ENCODE peak calls at places on chromosomes 3 and 15, in four cellular contexts. V, M, Q and B are unnamed samples.
A peak's percentile ranks its signal among the peaks of the same experiment; 100 is the strongest.

GRCh38 chr3:156751461-156752025 is 74.6 kb upstream of the LEKR1 start:
- DNase-seq in V (peak; percentile 50), Q (peak; percentile 62), M (no peak), B (no peak)

GRCh38 chr3:169071003-169071402 is 592.5 kb downstream of the MECOM start:
- DNase-seq in Q (no peak), V (no peak), M (no peak), B (no peak)

GRCh38 chr3:32410367-32411246 is 19.0 kb downstream of the CMTM7 start:
- DNase-seq in M (no peak), V (no peak), Q (no peak), B (no peak)

GRCh38 chr15:80031841-80032240 is 27.6 kb upstream of the ZFAND6 start:
- DNase-seq in V (no peak), M (no peak), Q (peak; percentile 34), B (peak; percentile 26)

GRCh38 chr15:82313446-82313845 is 35.8 kb downstream of the GOLGA6L10 start:
- DNase-seq in V (no peak), Q (no peak), M (no peak), B (no peak)

GRCh38 chr15:56176996-56177395 is 66.7 kb downstream of the RFX7 start:
- DNase-seq in Q (no peak), V (no peak), M (no peak), B (peak; percentile 9)

GRCh38 chr3:136263251-136263650 is 13.1 kb downstream of the PCCB start:
- DNase-seq in M (no peak), V (no peak), Q (no peak), B (no peak)

GRCh38 chr3:154745925-154746324 is 315.9 kb upstream of the GPR149 start:
- DNase-seq in M (no peak), Q (no peak), V (no peak), B (peak; percentile 26)

GRCh38 chr15:49875392-49875791 is 243.6 kb downstream of the ATP8B4 start:
- DNase-seq in M (no peak), V (no peak), Q (no peak), B (peak; percentile 28)

GRCh38 chr15:49881433-49881832 is 237.6 kb downstream of the ATP8B4 start:
- DNase-seq in Q (no peak), V (no peak), M (no peak), B (no peak)

GRCh38 chr15:49877117-49877860 is 241.7 kb downstream of the ATP8B4 start:
- DNase-seq in V (no peak), Q (no peak), M (no peak), B (no peak)

GRCh38 chr15:49877871-49878511 is 241.0 kb downstream of the ATP8B4 start:
- DNase-seq in M (no peak), V (no peak), Q (no peak), B (no peak)

DNA sequence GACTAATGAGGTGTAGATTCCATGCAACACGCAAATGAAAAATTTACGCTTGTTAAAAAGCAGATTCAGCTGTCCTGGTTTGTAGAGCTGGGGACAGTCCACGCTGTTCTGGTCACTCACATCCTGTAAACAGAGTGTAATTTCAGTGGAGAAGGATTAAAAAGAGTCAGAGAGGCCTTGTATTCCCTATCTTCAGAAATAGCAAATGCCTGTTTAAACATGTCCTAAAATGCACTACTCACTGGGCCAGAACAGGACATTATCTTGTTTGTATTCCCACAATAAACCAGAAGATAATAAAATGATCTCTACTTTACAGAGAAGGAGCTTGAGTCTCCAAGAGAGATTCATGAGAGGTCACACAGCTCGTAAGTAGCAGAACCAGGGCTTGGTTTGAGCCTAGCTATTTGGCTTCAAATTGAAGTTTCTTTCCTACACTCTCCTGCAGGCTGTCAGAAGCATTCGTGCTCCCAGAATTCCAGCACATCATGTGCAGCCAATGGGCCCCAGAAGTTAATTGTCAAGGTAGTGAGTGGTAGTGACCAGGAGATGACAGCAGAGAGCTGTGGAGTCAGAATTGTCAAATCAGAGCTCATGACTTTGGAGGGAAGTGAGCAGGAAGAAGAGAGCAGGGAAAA is 242.5 kb downstream of the ATP8B4 start:
- DNase-seq in Q (no peak), M (no peak), V (no peak), B (no peak)
- TF ChIP-seq CTCF in Q (no peak), M (peak; percentile 32), V (no peak), B (peak; percentile 17)

DNA sequence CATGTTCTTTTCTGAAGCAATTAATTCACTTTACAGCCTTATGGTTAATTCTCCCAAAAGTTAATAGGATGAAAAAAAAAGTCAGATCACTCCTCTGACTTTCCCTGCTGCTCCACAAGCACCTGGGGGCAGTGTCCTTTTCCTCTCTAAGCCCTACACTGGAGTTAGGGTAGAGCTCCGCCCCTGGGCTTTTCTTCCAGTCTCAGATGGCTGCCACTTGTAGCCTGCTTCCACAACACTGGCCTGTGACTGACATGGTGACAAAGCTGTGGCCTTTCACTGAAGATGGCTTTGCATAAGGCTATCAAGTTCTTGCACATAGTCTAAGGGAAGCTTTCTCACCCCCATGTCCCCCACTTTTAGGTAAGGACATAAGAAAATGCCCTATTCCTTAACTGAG is 1.3 kb upstream of the MON1A start:
- DNase-seq in M (no peak), V (peak; percentile 47), Q (no peak), B (peak; percentile 32)
- TF ChIP-seq CTCF in M (peak; percentile 20), V (no peak), Q (no peak), B (no peak)

GRCh38 chr15:101611007-101611406 is 41.2 kb downstream of the TM2D3 start:
- DNase-seq in M (no peak), Q (no peak), V (no peak), B (no peak)

GRCh38 chr15:101613130-101614000 is 38.8 kb downstream of the TM2D3 start:
- DNase-seq in M (no peak), V (no peak), Q (peak; percentile 26), B (peak; percentile 48)

GRCh38 chr15:101612676-101613075 is 39.5 kb downstream of the TM2D3 start:
- DNase-seq in V (no peak), Q (no peak), M (no peak), B (no peak)

GRCh38 chr15:101610628-101611000 is 41.6 kb downstream of the TM2D3 start:
- DNase-seq in Q (no peak), V (no peak), M (no peak), B (no peak)

DNA sequence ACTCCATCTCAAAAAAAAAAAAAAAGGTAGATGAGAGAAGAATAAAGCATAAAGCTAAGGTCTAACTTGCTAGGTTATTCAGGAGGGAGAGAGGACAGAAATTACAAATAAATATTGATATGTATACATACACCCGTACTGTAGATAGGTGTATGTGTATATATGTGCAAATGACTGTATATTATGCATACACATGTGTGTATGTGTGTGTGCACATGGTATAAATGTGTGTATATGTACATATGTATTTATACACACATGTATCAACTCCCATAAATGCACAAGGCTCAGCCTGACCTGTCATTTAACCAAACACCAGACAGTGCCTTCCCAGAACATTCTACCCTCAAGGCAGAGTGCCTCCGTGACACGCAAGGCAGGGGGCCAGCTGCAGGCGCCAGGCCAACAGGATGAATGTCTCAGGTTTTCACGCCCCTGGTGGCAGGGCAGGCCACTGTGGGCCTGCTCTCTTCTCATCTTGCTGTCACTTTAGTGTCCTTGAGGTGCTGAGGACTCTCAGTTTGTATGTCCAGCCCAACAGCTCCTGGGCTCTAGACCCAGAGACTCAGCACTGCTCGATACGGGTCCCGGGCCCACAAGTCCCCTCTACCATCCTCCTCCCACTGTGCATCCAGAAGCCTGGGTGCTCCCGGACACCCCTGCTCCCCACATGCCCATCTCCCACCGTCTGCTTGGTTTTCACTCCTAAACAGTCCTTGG is 40.4 kb downstream of the TM2D3 start:
- DNase-seq in Q (no peak), M (no peak), V (no peak), B (no peak)
- TF ChIP-seq CTCF in Q (no peak), M (no peak), V (no peak), B (no peak)

DNA sequence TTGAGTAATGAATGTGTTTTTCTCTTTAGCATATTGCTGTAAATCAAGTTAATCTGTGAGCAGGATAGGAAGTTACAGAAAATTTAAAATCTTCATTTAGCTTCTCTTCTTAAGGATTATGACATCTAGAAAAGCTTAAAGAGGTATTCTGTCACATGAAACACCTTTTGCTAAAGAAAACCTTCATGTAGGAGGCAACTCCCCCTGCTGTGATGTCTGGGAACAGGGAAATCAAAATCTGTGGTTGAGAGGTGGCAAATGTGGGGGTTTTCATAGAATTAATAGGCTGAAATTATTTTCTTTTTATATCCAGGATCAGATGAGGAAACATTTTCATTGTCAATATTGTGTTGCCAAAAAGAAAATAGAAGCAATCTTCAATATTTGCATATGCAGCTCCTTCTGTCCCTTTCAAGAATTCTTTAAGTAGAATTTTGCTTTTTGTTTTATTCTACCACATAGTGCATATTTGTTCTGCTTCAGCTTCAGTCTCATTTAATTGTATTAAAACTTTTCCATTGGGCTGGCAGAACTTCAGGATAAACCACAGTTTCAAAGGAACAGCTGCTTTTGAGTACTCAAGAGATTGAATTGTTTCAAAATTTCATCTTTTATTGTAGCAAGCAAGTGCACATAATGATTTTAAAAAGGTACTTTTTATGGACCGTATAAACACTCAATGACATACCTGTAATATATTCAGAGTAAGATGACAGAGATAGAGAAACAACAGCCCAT is 128.4 kb downstream of the RAP2B start:
- DNase-seq in M (no peak), Q (peak; percentile 37), V (no peak), B (peak; percentile 43)
- TF ChIP-seq CTCF in M (no peak), Q (no peak), V (no peak), B (peak; percentile 26)

DNA sequence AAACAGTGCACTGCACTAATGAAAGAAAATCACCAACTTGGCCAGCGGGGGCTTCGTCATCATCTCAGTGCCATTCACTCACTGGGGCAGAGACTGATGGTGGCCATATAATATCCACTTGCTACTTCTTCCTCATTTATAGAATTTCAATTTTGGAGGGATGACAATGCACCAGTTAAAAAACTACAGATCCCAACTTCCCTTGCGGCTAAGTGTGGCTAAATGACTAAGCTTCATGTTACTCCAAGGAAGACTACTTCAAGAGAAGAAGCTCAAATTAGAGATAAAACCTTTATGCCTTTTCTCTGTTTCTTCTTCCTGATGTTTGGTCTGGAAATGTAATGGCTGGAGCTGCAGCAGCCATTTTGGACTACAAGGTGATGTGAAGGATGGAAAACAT is 38.8 kb downstream of the NGLY1 start:
- DNase-seq in Q (no peak), V (no peak), M (no peak), B (no peak)
- TF ChIP-seq CTCF in Q (no peak), V (no peak), M (no peak), B (no peak)

DNA sequence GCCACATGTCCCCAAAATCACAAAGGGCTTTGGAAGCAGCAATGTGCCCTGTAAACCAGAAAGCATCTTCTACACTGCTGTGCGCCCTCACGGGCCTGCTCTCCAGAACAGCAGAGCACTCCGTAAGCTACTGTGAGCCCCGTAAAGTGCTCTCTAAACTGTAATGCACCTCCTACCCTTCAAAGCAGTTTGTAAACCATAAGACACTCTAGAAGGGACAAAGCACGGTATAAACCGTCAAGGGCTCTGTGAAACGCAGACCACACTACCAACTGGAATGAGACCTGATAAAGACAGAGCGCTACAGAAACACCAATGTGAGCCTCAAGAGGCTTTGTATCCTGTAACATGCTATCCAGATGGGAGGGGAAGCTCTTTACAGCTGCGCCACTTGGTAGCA is 51.1 kb upstream of the FGD5 start:
- DNase-seq in M (no peak), Q (no peak), V (no peak), B (no peak)
- TF ChIP-seq CTCF in M (no peak), Q (no peak), V (no peak), B (no peak)